ENCODE peak calls at places on chromosome 19, in eight cellular contexts. S is right lobe of liver, J is transverse colon, C is Peyer's patch, E is adrenal gland, P is upper lobe of left lung, M is uterus, I is heart left ventricle. G is an unnamed sample. For H3K36me3, the result is how much of the 10 kb centered on the place peaks cover.

GRCh38 chr19:42206871-42207755 is 10.4 kb downstream of the DEDD2 start:
- DNase-seq in I (no peak), E (no peak), P (no peak), M (no peak), C (no peak), S (no peak), J (peak), G (no peak)

GRCh38 chr19:45099465-45100201 is 6.7 kb downstream of the PPP1R37 start:
- DNase-seq in P (no peak), I (no peak), S (no peak), C (no peak), E (peak), J (no peak), M (no peak), G (peak)

GRCh38 chr19:17138937-17139598 is 63.5 kb downstream of the MYO9B start:
- DNase-seq in C (no peak), J (no peak), E (peak), I (peak), M (no peak), S (peak), P (no peak), G (peak)

GRCh38 chr19:40596608-40597328 is 4.4 kb upstream of the LTBP4 start:
- DNase-seq in C (no peak), I (peak), J (peak), P (peak), E (peak), S (peak), M (peak), G (peak)

GRCh38 chr19:6101291-6101690 is 9.0 kb downstream of the RFX2 start:
- DNase-seq in M (no peak), E (no peak), P (no peak), S (no peak), I (no peak), J (no peak), C (no peak), G (no peak)

GRCh38 chr19:53195265-53195879 is 2.2 kb upstream of the ZNF665 start:
- DNase-seq in J (peak), S (no peak), M (peak), E (peak), I (peak), C (peak), P (no peak), G (peak)

GRCh38 chr19:16076958-16077611 is 790 bp downstream of the TPM4 start:
- DNase-seq in E (peak), P (peak), C (peak), S (no peak), J (peak), M (no peak), I (peak), G (peak)

GRCh38 chr19:34120846-34121639 is 51.3 kb upstream of the LSM14A start:
- DNase-seq in M (no peak), I (no peak), E (peak), S (no peak), J (no peak), C (no peak), P (no peak), G (peak)

GRCh38 chr19:43639507-43640423 is at the start of gene CADM4:
- DNase-seq in P (peak), S (peak), C (no peak), E (peak), I (peak), M (peak), J (peak), G (peak)

GRCh38 chr19:14203258-14203657 is 2.7 kb downstream of the ADGRL1 start:
- DNase-seq in M (no peak), J (no peak), C (no peak), S (no peak), P (no peak), E (no peak), I (no peak), G (no peak)
- H3K4me3 ChIP-seq in M (no peak), J (no peak), C (no peak), S (no peak), P (no peak), E (no peak), I (no peak), G (no peak)

GRCh38 chr19:1923319-1923718 is 17.7 kb upstream of the CSNK1G2 start:
- DNase-seq in E (peak), I (no peak), M (no peak), J (no peak), C (peak), P (no peak), S (peak), G (no peak)
- TF ChIP-seq POLR2A in E (no peak), I (no peak), M (no peak), J (no peak), C (no peak), P (no peak), S (no peak), G (no peak)

GRCh38 chr19:38709119-38709518 is 35.2 kb downstream of the CAPN12 start:
- DNase-seq in M (no peak), C (no peak), S (no peak), J (no peak), E (no peak), P (no peak), I (no peak), G (no peak)

GRCh38 chr19:38708413-38709024 is 35.8 kb downstream of the CAPN12 start:
- DNase-seq in S (no peak), M (no peak), J (no peak), C (no peak), E (no peak), I (no peak), P (no peak), G (no peak)

GRCh38 chr19:38706792-38707511 is 37.3 kb downstream of the CAPN12 start:
- DNase-seq in P (no peak), S (no peak), M (no peak), I (no peak), C (no peak), J (no peak), E (no peak), G (no peak)

GRCh38 chr19:38705197-38706019 is 38.9 kb downstream of the CAPN12 start:
- DNase-seq in C (no peak), P (no peak), S (no peak), E (no peak), I (no peak), J (no peak), M (no peak), G (no peak)

DNA sequence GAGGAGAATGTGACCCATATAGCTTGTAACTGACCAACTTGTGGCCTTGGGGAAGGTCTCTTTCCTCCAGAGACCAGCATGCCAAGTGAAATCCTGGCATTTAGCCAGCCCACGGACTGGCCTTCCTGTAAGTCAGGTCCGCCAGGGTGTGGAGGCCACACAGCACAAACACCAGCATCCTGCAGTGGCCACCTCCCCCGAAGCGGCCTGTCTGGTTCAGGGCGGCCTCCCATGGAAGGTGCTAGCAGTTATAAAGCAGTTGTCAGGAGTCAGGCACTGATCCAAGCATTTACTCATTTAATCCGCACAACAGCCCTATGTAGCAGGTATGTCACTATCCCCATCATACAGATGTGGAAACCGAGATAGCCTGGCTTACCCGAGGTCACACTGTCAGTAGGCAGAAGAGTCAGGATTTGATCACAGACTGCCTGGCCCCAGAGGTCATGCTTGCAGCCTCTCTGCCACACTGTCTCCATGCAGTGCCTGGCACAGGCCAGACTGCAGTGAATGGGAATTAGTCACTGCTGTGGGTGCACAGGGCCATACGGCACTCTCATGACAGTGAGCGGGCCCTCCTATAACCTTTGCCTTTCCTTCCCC is 36.7 kb downstream of the CAPN12 start:
- DNase-seq in M (peak), C (no peak), S (peak), P (no peak), I (peak), E (peak), J (no peak), G (peak)
- H3K36me3 ChIP-seq in M (under half), C (under half), S (half or more), P (half or more), I (half or more), E (under half), J (under half), G (under half)

GRCh38 chr19:7914099-7914498 is 531 bp upstream of the TGFBR3L start:
- DNase-seq in I (no peak), S (peak), P (no peak), E (no peak), J (peak), C (no peak), M (no peak), G (no peak)

GRCh38 chr19:7916137-7916907 is 1.7 kb downstream of the TGFBR3L start:
- DNase-seq in J (peak), S (peak), P (peak), M (no peak), I (no peak), C (no peak), E (no peak), G (no peak)

GRCh38 chr19:7916908-7917291 is 2.3 kb downstream of the TGFBR3L start:
- DNase-seq in I (no peak), P (no peak), J (no peak), M (no peak), C (no peak), S (no peak), E (no peak), G (no peak)

GRCh38 chr19:7914598-7915045 is at the start of gene TGFBR3L:
- DNase-seq in S (peak), I (no peak), M (no peak), C (no peak), E (no peak), P (peak), J (no peak), G (no peak)

DNA sequence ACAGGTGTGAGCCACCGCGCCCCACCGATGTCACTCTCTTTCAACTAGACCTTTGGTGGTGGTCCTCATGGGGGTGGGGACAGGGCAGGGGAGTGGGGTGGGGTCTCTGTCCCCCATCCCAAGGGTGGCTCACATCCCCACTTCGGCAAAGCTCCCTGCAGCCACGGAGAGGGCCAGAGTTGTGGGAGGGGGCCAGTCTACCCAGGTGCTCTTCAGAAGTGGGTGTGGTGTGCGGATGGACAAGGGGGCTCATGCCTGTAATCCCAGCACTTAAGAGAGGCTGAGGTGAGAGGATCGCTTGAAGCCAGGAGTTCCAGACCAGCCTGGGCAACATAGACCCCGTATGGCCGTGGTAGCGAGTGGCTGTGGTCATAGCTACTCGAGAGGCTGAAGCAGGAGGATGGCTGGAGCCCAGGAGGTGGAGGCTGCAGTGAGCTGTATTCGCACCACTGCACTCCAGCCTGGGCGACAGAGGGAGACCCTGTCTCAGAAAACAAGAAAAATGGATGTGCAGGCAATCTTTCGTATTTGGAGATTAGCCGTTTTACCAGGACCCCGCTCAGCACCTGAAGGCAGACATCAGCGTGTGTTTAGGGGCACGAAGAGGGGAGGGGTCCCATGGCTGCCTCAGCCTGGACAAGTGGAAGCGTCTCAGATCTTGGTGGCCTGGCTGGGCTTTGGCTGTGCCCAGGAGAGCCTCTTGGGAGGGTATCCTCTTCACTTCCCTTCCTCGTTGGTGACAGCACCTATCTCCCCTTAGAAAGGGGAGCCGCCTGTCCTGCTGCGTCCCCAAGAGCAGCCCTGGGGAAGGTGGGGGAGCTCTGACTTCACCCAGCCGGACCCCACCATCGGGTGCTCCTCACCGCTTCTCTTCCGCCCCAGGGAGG is 863 bp downstream of the TGFBR3L start:
- DNase-seq in S (no peak), E (no peak), J (no peak), P (peak), I (no peak), M (no peak), C (no peak), G (no peak)
- H3K4me3 ChIP-seq in S (no peak), E (no peak), J (peak), P (no peak), I (peak), M (no peak), C (peak), G (no peak)

GRCh38 chr19:13026478-13026999 is 31.3 kb downstream of the NFIX start:
- DNase-seq in I (no peak), S (no peak), P (no peak), M (no peak), E (no peak), J (peak), C (no peak), G (peak)
- TF ChIP-seq POLR2A in I (no peak), S (no peak), P (no peak), M (no peak), E (no peak), J (peak), C (no peak), G (no peak)

GRCh38 chr19:36225219-36225892 is 10.4 kb downstream of the ZNF146 start:
- DNase-seq in E (no peak), C (no peak), J (no peak), M (no peak), I (no peak), S (no peak), P (no peak), G (no peak)
- H3K36me3 ChIP-seq in E (under half), C (under half), J (under half), M (under half), I (half or more), S (under half), P (half or more), G (under half)

GRCh38 chr19:2610637-2611482 is 91.6 kb downstream of the GNG7 start:
- DNase-seq in S (peak), P (peak), M (peak), I (peak), C (peak), J (peak), E (peak), G (peak)
- H3K4me3 ChIP-seq in S (peak), P (peak), M (peak), I (peak), C (peak), J (peak), E (peak), G (no peak)

GRCh38 chr19:55802281-55802680 is 29.5 kb downstream of the NLRP11 start:
- DNase-seq in C (no peak), J (no peak), P (no peak), I (no peak), E (no peak), M (no peak), S (no peak), G (no peak)

GRCh38 chr19:55801416-55801815 is 30.4 kb downstream of the NLRP11 start:
- DNase-seq in E (no peak), M (no peak), P (no peak), S (no peak), J (no peak), I (no peak), C (no peak), G (no peak)
- TF ChIP-seq POLR2A in E (no peak), M (no peak), P (no peak), S (no peak), J (no peak), I (no peak), C (no peak), G (no peak)

G was measured in body of pancreas.